ENCODE peak calls at places on chromosome 21, in four cellular contexts. One of them, this sample, is unnamed.

GRCh38 chr21:24693779-24694178 is 913.5 kb downstream of the MRPL39 start:
- DNase-seq in neural progenitor cell: no peak
- DNase-seq in PC-3: peak; percentile 3
- DNase-seq in lower lobe of right lung: no peak
- DNase-seq in this sample: no peak

GRCh38 chr21:42294273-42294880 is 20.8 kb downstream of the TFF3 start:
- DNase-seq in neural progenitor cell: no peak
- DNase-seq in PC-3: no peak
- DNase-seq in lower lobe of right lung: no peak
- DNase-seq in this sample: no peak

GRCh38 chr21:26007911-26008579 is 162.5 kb downstream of the APP start:
- DNase-seq in neural progenitor cell: no peak
- DNase-seq in PC-3: no peak
- DNase-seq in lower lobe of right lung: no peak
- DNase-seq in this sample: no peak

GRCh38 chr21:42423197-42423675 is 19.5 kb downstream of the UBASH3A start:
- DNase-seq in neural progenitor cell: no peak
- DNase-seq in PC-3: no peak
- DNase-seq in lower lobe of right lung: peak; percentile 31
- DNase-seq in this sample: no peak

GRCh38 chr21:27564684-27565280 is 597.9 kb upstream of the ADAMTS5 start:
- DNase-seq in neural progenitor cell: peak; percentile 63
- DNase-seq in PC-3: peak; percentile 52
- DNase-seq in lower lobe of right lung: no peak
- DNase-seq in this sample: no peak

GRCh38 chr21:46503922-46504539 is 45.3 kb downstream of the DIP2A start:
- DNase-seq in neural progenitor cell: no peak
- DNase-seq in PC-3: no peak
- DNase-seq in lower lobe of right lung: no peak
- DNase-seq in this sample: peak; percentile 55

GRCh38 chr21:34983680-34984086 is 65.4 kb downstream of the RUNX1 start:
- DNase-seq in neural progenitor cell: no peak
- DNase-seq in PC-3: peak; percentile 65
- DNase-seq in lower lobe of right lung: no peak
- DNase-seq in this sample: peak; percentile 12

GRCh38 chr21:23578027-23578426 is 2029.3 kb downstream of the MRPL39 start:
- DNase-seq in neural progenitor cell: no peak
- DNase-seq in PC-3: no peak
- DNase-seq in lower lobe of right lung: no peak
- DNase-seq in this sample: no peak

GRCh38 chr21:25573409-25574206 is 33.7 kb downstream of the MRPL39 start:
- DNase-seq in neural progenitor cell: no peak
- DNase-seq in PC-3: peak; percentile 97
- DNase-seq in lower lobe of right lung: no peak
- DNase-seq in this sample: no peak

GRCh38 chr21:21715286-21715969 is 717.2 kb downstream of the NCAM2 start:
- DNase-seq in neural progenitor cell: no peak
- DNase-seq in PC-3: peak; percentile 3
- DNase-seq in lower lobe of right lung: no peak
- DNase-seq in this sample: no peak

GRCh38 chr21:16195896-16196443 is 466.2 kb downstream of the USP25 start:
- DNase-seq in neural progenitor cell: no peak
- DNase-seq in PC-3: no peak
- DNase-seq in lower lobe of right lung: no peak
- DNase-seq in this sample: no peak

GRCh38 chr21:34691396-34692032 is 22.7 kb downstream of the CLIC6 start:
- DNase-seq in neural progenitor cell: no peak
- DNase-seq in PC-3: peak; percentile 40
- DNase-seq in lower lobe of right lung: no peak
- DNase-seq in this sample: no peak

GRCh38 chr21:46388206-46388880 is 64.4 kb downstream of the PCNT start:
- DNase-seq in neural progenitor cell: no peak
- DNase-seq in PC-3: no peak
- DNase-seq in lower lobe of right lung: no peak
- DNase-seq in this sample: no peak

GRCh38 chr21:42460391-42461184 is 35.4 kb downstream of the RSPH1 start:
- DNase-seq in neural progenitor cell: peak; percentile 26
- DNase-seq in PC-3: no peak
- DNase-seq in lower lobe of right lung: no peak
- DNase-seq in this sample: peak; percentile 76

DNA sequence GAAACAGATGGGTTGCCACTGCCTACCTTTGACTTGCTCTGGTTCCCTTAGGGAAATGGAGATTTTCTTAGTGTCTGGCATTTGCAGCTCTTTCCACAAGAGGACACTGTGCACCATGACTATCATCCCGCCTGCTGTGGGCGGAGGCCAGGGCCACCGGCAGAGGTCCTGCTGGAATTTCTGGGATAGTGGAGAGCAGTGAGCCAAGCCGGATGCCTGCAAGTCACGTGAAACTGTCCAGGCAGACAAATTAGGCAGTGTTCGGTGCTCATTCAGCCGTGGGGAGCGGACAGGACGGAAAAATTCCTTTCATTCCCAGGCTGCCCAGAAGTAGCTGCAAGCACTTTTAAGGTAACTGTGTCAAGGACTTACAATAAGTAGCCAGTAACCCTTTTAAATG is 43.4 kb downstream of the IGSF5 start:
- DNase-seq in neural progenitor cell: peak; percentile 91
- DNase-seq in PC-3: peak; percentile 89
- DNase-seq in lower lobe of right lung: peak; percentile 82
- DNase-seq in this sample: no peak
- TF ChIP-seq CTCF in neural progenitor cell: peak; percentile 91
- TF ChIP-seq CTCF in PC-3: peak; percentile 94
- TF ChIP-seq CTCF in lower lobe of right lung: peak; percentile 65
- TF ChIP-seq CTCF in this sample: no peak

GRCh38 chr21:44735821-44736220 is 24.4 kb upstream of the TSPEAR start:
- DNase-seq in neural progenitor cell: no peak
- DNase-seq in PC-3: no peak
- DNase-seq in lower lobe of right lung: no peak
- DNase-seq in this sample: no peak

GRCh38 chr21:44732956-44733355 is 21.6 kb upstream of the TSPEAR start:
- DNase-seq in neural progenitor cell: no peak
- DNase-seq in PC-3: peak; percentile 46
- DNase-seq in lower lobe of right lung: no peak
- DNase-seq in this sample: no peak

GRCh38 chr21:44734841-44735240 is 23.5 kb upstream of the TSPEAR start:
- DNase-seq in neural progenitor cell: no peak
- DNase-seq in PC-3: no peak
- DNase-seq in lower lobe of right lung: no peak
- DNase-seq in this sample: no peak

GRCh38 chr21:44732263-44732662 is 20.9 kb upstream of the TSPEAR start:
- DNase-seq in neural progenitor cell: no peak
- DNase-seq in PC-3: no peak
- DNase-seq in lower lobe of right lung: no peak
- DNase-seq in this sample: no peak

GRCh38 chr21:44734026-44734745 is 22.8 kb upstream of the TSPEAR start:
- DNase-seq in neural progenitor cell: no peak
- DNase-seq in PC-3: peak; percentile 43
- DNase-seq in lower lobe of right lung: no peak
- DNase-seq in this sample: no peak
- TF ChIP-seq CTCF in neural progenitor cell: no peak
- TF ChIP-seq CTCF in PC-3: no peak
- TF ChIP-seq CTCF in lower lobe of right lung: no peak
- TF ChIP-seq CTCF in this sample: no peak

DNA sequence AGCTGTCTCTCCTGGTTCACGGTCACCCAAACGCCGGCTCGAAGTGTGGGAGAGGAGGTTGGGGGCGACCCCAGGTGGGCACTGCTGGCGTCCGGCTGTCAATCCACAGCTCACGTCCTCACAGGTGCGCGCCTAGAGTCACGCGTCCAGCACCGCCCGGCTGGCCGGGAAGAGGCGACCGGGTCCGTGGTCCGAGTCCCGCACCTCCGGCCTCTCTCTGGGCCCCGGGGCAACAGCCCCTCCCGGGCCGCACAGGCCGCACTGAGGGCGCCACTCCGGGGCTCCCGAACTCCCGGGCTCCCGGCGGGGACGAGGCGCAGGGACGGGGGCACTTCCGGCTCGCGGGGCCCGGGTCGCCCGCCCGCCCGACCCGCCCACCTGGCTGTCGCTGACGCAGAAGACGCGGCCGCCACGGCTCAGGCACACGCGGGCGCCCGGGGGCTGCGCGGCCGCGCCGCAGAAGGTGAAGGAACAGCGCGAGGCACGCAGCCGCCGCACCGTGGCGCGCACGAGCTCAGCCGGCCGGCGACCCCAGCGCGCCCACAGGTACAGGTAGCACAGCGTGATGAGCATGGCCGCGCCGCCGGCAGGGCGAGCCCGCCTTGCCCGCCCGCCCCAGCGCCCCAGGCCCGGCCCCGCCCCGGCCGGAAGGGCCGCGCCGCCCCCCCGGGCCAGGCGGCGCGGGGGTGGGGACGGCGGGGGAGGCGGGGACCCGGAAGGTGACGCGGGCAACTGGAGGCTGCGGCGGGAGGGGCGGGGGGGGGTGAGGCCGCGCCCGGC is at the start of gene HLCS:
- DNase-seq in neural progenitor cell: peak; percentile 87
- DNase-seq in PC-3: peak; percentile 85
- DNase-seq in lower lobe of right lung: peak; percentile 79
- DNase-seq in this sample: peak; percentile 89
- TF ChIP-seq CTCF in neural progenitor cell: peak; percentile 36
- TF ChIP-seq CTCF in PC-3: no peak
- TF ChIP-seq CTCF in lower lobe of right lung: no peak
- TF ChIP-seq CTCF in this sample: no peak

DNA sequence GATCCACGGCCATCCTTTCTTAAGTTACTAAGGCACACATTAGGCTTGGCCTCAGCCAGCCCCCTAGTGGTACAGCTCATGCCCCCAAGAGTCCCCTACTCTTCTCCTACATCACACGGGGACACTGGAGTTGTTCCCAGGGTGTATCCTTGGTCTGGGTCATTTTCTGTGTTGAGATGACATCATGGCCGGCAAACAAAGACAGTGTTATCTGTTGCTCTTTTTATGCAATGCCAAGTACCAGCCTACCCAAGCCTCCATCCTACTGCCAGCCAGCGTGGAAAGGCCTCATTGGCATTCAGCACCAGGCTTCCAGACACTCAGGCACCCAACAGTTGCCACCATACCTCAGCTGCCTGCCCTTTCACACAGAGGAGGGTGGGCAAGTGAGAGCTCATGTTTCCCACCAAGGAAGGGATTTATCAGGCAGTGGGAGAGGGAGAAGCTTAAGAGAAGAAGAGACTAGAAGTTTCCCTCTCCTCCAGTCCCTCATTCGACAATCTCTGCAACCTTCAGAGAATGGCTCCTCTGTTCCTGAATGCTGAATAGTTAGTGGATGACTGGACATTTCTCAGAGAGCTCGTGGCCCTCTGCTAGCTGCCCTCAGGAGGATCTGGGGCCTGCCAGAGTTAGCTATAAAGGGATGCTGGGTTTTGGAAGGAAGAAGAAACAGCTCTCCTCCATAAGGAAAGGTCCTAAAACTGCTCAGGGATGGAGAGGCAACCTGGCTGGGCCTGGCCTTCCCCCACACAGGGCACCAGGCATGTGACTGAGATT is 17.7 kb downstream of the CBR1 start:
- DNase-seq in neural progenitor cell: peak; percentile 42
- DNase-seq in PC-3: no peak
- DNase-seq in lower lobe of right lung: no peak
- DNase-seq in this sample: no peak
- TF ChIP-seq CTCF in neural progenitor cell: peak; percentile 52
- TF ChIP-seq CTCF in PC-3: peak; percentile 27
- TF ChIP-seq CTCF in lower lobe of right lung: no peak
- TF ChIP-seq CTCF in this sample: peak; percentile 40

GRCh38 chr21:39911792-39912191 is 44.6 kb downstream of the PCP4 start:
- DNase-seq in neural progenitor cell: no peak
- DNase-seq in PC-3: no peak
- DNase-seq in lower lobe of right lung: no peak
- DNase-seq in this sample: no peak

GRCh38 chr21:39908265-39908923 is 41.2 kb downstream of the PCP4 start:
- DNase-seq in neural progenitor cell: peak; percentile 27
- DNase-seq in PC-3: no peak
- DNase-seq in lower lobe of right lung: no peak
- DNase-seq in this sample: no peak

GRCh38 chr21:39915881-39916280 is 48.6 kb downstream of the PCP4 start:
- DNase-seq in neural progenitor cell: no peak
- DNase-seq in PC-3: no peak
- DNase-seq in lower lobe of right lung: no peak
- DNase-seq in this sample: no peak

GRCh38 chr21:39913651-39914145 is 46.5 kb downstream of the PCP4 start:
- DNase-seq in neural progenitor cell: no peak
- DNase-seq in PC-3: no peak
- DNase-seq in lower lobe of right lung: no peak
- DNase-seq in this sample: no peak

DNA sequence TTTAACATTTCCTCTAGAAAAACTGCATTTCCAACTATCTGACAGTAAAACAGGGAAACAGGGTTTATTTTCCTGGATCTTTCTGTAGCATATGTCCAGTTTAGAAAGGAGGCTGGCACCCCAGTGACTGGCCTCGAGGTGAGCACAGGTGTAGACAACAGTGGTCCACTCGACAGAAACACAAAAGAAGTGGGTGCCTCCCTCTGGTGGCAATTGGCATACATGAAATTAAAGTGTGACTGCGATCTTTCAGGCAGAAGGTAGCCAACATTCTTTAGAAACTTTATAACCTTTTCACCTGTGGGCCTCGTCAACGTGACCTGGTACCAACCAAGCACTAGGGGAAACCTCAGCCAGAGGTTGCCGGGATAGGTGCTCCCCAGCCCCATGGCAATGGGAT is 44.0 kb downstream of the PCP4 start:
- DNase-seq in neural progenitor cell: peak; percentile 19
- DNase-seq in PC-3: peak; percentile 12
- DNase-seq in lower lobe of right lung: no peak
- DNase-seq in this sample: no peak
- TF ChIP-seq CTCF in neural progenitor cell: peak; percentile 39
- TF ChIP-seq CTCF in PC-3: peak; percentile 40
- TF ChIP-seq CTCF in lower lobe of right lung: no peak
- TF ChIP-seq CTCF in this sample: no peak

GRCh38 chr21:32099812-32100416 is 178.9 kb downstream of the MIS18A start:
- DNase-seq in neural progenitor cell: peak; percentile 45
- DNase-seq in PC-3: no peak
- DNase-seq in lower lobe of right lung: no peak
- DNase-seq in this sample: no peak
- TF ChIP-seq CTCF in neural progenitor cell: peak; percentile 50
- TF ChIP-seq CTCF in PC-3: no peak
- TF ChIP-seq CTCF in lower lobe of right lung: no peak
- TF ChIP-seq CTCF in this sample: peak; percentile 16

DNA sequence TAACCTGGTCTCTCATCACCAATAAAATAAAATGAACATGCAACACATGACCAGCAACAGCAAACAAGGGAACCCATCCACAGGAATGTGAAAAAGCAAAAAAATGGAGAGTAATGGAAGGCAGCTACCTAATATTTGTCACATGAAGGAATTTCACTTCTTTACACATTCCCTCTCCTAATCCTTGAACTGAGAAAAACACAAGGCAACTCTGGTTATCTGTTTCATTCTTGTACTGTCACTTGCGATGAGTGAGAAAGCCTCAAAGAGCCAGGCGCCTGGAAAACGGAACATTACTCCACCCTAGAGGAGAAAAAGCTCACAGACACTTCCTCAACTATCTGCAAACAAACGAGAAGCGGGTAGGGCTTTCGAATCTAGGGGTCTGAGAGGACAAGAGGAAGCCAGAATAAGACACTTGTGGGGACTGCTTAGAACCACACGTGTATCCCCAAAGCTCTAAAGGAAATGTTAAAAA is 13.8 kb downstream of the HSF2BP start:
- DNase-seq in neural progenitor cell: peak; percentile 66
- DNase-seq in PC-3: peak; percentile 88
- DNase-seq in lower lobe of right lung: no peak
- DNase-seq in this sample: peak; percentile 22
- TF ChIP-seq CTCF in neural progenitor cell: peak; percentile 51
- TF ChIP-seq CTCF in PC-3: peak; percentile 89
- TF ChIP-seq CTCF in lower lobe of right lung: peak; percentile 53
- TF ChIP-seq CTCF in this sample: peak; percentile 57

This sample was measured in GM06990.